ENCODE peak calls at places on chromosomes 3 and 15, in ten cellular contexts. Z is WERI-Rb-1; U is AG08396; A is AG10803; O is activated naive CD4-positive, alpha-beta T cell treated with anti-CD3 and anti-CD28 coated beads, Interleukin-2, amount 50 U/mL, for 72 hours; B is dermis blood vessel endothelial cell; H is H9; J is neural crest cell; D is substantia nigra; S is NCI-H748 treated with DMSO at 0.1 percent for 48 hours. C is an unnamed sample.

GRCh38 chr15:75672646-75673425 is 25.1 kb downstream of the SNX33 start:
- DNase-seq in Z (peak), U (peak), A (peak), O (no peak), B (no peak), H (no peak), J (no peak), D (no peak), S (no peak), C (peak)

GRCh38 chr3:14001136-14001535 is 121.3 kb upstream of the WNT7A start:
- DNase-seq in Z (no peak), U (no peak), A (peak), O (no peak), B (peak), H (no peak), J (no peak), D (no peak), S (no peak), C (peak)

GRCh38 chr15:91853501-91853967 is at the start of gene SLCO3A1:
- DNase-seq in Z (peak), U (peak), A (peak), O (peak), B (no peak), H (peak), J (peak), D (peak), S (no peak), C (no peak)

GRCh38 chr3:129313415-129313982 is 34.8 kb downstream of the HMCES start:
- DNase-seq in Z (peak), U (peak), A (peak), O (no peak), B (no peak), H (no peak), J (no peak), D (no peak), S (no peak), C (peak)

GRCh38 chr3:4674216-4674615 is 181.1 kb downstream of the ITPR1 start:
- DNase-seq in Z (no peak), U (no peak), A (peak), O (no peak), B (no peak), H (no peak), J (no peak), D (no peak), S (no peak), C (peak)

GRCh38 chr3:78906245-78906644 is 861.6 kb downstream of the ROBO1 start:
- DNase-seq in Z (no peak), U (no peak), A (no peak), O (no peak), B (no peak), H (no peak), J (no peak), D (no peak), S (peak), C (no peak)

GRCh38 chr3:29319798-29320197 is 38.9 kb downstream of the RBMS3 start:
- DNase-seq in Z (no peak), U (no peak), A (no peak), O (no peak), B (no peak), H (no peak), J (no peak), D (no peak), S (no peak), C (no peak)

GRCh38 chr3:106826861-106827311 is 550.4 kb upstream of the CCDC54 start:
- DNase-seq in Z (no peak), U (no peak), A (no peak), O (no peak), B (no peak), H (no peak), J (no peak), D (no peak), S (no peak), C (peak)

GRCh38 chr15:66815322-66815721 is 113.3 kb downstream of the SMAD6 start:
- DNase-seq in Z (no peak), U (peak), A (peak), O (no peak), B (peak), H (no peak), J (no peak), D (no peak), S (no peak), C (peak)

GRCh38 chr3:66962624-66963023 is 35.5 kb upstream of the KBTBD8 start:
- DNase-seq in Z (no peak), U (no peak), A (no peak), O (no peak), B (no peak), H (no peak), J (no peak), D (no peak), S (no peak), C (no peak)

GRCh38 chr3:85360742-85361387 is 402.1 kb downstream of the CADM2 start:
- DNase-seq in Z (peak), U (no peak), A (no peak), O (no peak), B (no peak), H (peak), J (peak), D (no peak), S (peak), C (peak)